ENCODE peak calls at places on chromosomes 12 and 14, in six cellular contexts. H, O, Q, T, I and R are unnamed samples.

GRCh38 chr12:31524791-31525495 is 66.0 kb downstream of the DENND5B start:
- ATAC-seq in I (no peak), H (no peak), Q (no peak), T (no peak), O (no peak), R (peak)

GRCh38 chr12:62396750-62397149 is 69.9 kb upstream of the MON2 start:
- ATAC-seq in O (no peak), T (no peak), H (no peak), I (no peak), Q (no peak), R (no peak)

GRCh38 chr14:54335569-54336155 is 61.1 kb upstream of the CDKN3 start:
- ATAC-seq in O (no peak), T (no peak), I (no peak), H (no peak), Q (no peak), R (no peak)

GRCh38 chr12:52521581-52522266 is 1.5 kb upstream of the KRT5 start:
- ATAC-seq in Q (no peak), O (no peak), T (no peak), I (no peak), H (no peak), R (no peak)

GRCh38 chr12:68885381-68885780 is 47.6 kb downstream of the CPM start:
- ATAC-seq in Q (no peak), O (no peak), I (no peak), T (no peak), H (no peak), R (no peak)

GRCh38 chr12:54412786-54413185 is 6.3 kb downstream of the ITGA5 start:
- ATAC-seq in O (no peak), Q (no peak), H (peak), I (no peak), T (peak), R (peak)

GRCh38 chr12:42570076-42570475 is 19.5 kb downstream of the PRICKLE1 start:
- ATAC-seq in T (no peak), H (no peak), O (peak), Q (peak), I (no peak), R (no peak)

GRCh38 chr12:74689929-74690328 is 152.3 kb downstream of the ATXN7L3B start:
- ATAC-seq in Q (no peak), H (no peak), T (no peak), I (no peak), O (no peak), R (no peak)

GRCh38 chr12:93402333-93403311 is 24.9 kb downstream of the NUDT4 start:
- ATAC-seq in Q (no peak), H (no peak), T (no peak), O (no peak), I (no peak), R (no peak)

GRCh38 chr14:98798099-98798498 is 473.9 kb downstream of the BCL11B start:
- ATAC-seq in T (no peak), H (no peak), I (no peak), Q (no peak), O (no peak), R (no peak)